ENCODE peak calls at places on chromosomes 1 and 21, in five cellular contexts. One of them, this sample, is unnamed.

GRCh38 chr1:57517587-57518397 is 93.9 kb upstream of the DAB1 start:
- DNase-seq in NCI-H2081: no peak
- DNase-seq in stimulated activated CD4-positive, alpha-beta T cell treated with anti-CD3 and anti-CD28 coated beads, TNF-alpha, amount 100 ng/mL, for 24 hours: no peak
- DNase-seq in iPS-NIHi11: no peak
- DNase-seq in kidney epithelial cell: no peak
- DNase-seq in this sample: no peak

GRCh38 chr1:118151312-118151937 is 33.6 kb downstream of the SPAG17 start:
- DNase-seq in NCI-H2081: peak; percentile 18
- DNase-seq in stimulated activated CD4-positive, alpha-beta T cell treated with anti-CD3 and anti-CD28 coated beads, TNF-alpha, amount 100 ng/mL, for 24 hours: peak; percentile 14
- DNase-seq in iPS-NIHi11: peak; percentile 49
- DNase-seq in kidney epithelial cell: peak; percentile 19
- DNase-seq in this sample: peak; percentile 64

GRCh38 chr1:82225407-82226197 is 424.9 kb downstream of the ADGRL2 start:
- DNase-seq in NCI-H2081: no peak
- DNase-seq in stimulated activated CD4-positive, alpha-beta T cell treated with anti-CD3 and anti-CD28 coated beads, TNF-alpha, amount 100 ng/mL, for 24 hours: no peak
- DNase-seq in iPS-NIHi11: no peak
- DNase-seq in kidney epithelial cell: no peak
- DNase-seq in this sample: peak; percentile 27

GRCh38 chr1:98429851-98430496 is 231.5 kb upstream of the SNX7 start:
- DNase-seq in NCI-H2081: peak; percentile 67
- DNase-seq in stimulated activated CD4-positive, alpha-beta T cell treated with anti-CD3 and anti-CD28 coated beads, TNF-alpha, amount 100 ng/mL, for 24 hours: no peak
- DNase-seq in iPS-NIHi11: peak; percentile 41
- DNase-seq in kidney epithelial cell: no peak
- DNase-seq in this sample: no peak

GRCh38 chr1:19163261-19163660 is 46.8 kb downstream of the UBR4 start:
- DNase-seq in NCI-H2081: no peak
- DNase-seq in stimulated activated CD4-positive, alpha-beta T cell treated with anti-CD3 and anti-CD28 coated beads, TNF-alpha, amount 100 ng/mL, for 24 hours: no peak
- DNase-seq in iPS-NIHi11: no peak
- DNase-seq in kidney epithelial cell: no peak
- DNase-seq in this sample: peak; percentile 75

GRCh38 chr1:223712184-223712855 is at the start of gene CAPN2:
- DNase-seq in NCI-H2081: peak; percentile 76
- DNase-seq in stimulated activated CD4-positive, alpha-beta T cell treated with anti-CD3 and anti-CD28 coated beads, TNF-alpha, amount 100 ng/mL, for 24 hours: peak; percentile 53
- DNase-seq in iPS-NIHi11: peak; percentile 94
- DNase-seq in kidney epithelial cell: no peak
- DNase-seq in this sample: peak; percentile 92

GRCh38 chr21:37758997-37759396 is 157.3 kb downstream of the KCNJ6 start:
- DNase-seq in NCI-H2081: peak; percentile 16
- DNase-seq in stimulated activated CD4-positive, alpha-beta T cell treated with anti-CD3 and anti-CD28 coated beads, TNF-alpha, amount 100 ng/mL, for 24 hours: peak; percentile 7
- DNase-seq in iPS-NIHi11: peak; percentile 83
- DNase-seq in kidney epithelial cell: no peak
- DNase-seq in this sample: peak; percentile 54

GRCh38 chr1:170725326-170725725 is 61.4 kb downstream of the PRRX1 start:
- DNase-seq in NCI-H2081: no peak
- DNase-seq in stimulated activated CD4-positive, alpha-beta T cell treated with anti-CD3 and anti-CD28 coated beads, TNF-alpha, amount 100 ng/mL, for 24 hours: no peak
- DNase-seq in iPS-NIHi11: no peak
- DNase-seq in kidney epithelial cell: no peak
- DNase-seq in this sample: no peak

GRCh38 chr1:116667577-116668105 is at the start of gene IGSF3:
- DNase-seq in NCI-H2081: peak; percentile 60
- DNase-seq in stimulated activated CD4-positive, alpha-beta T cell treated with anti-CD3 and anti-CD28 coated beads, TNF-alpha, amount 100 ng/mL, for 24 hours: peak; percentile 69
- DNase-seq in iPS-NIHi11: peak; percentile 95
- DNase-seq in kidney epithelial cell: no peak
- DNase-seq in this sample: peak; percentile 19

GRCh38 chr1:231187556-231187955 is 25.7 kb downstream of the TRIM67 start:
- DNase-seq in NCI-H2081: no peak
- DNase-seq in stimulated activated CD4-positive, alpha-beta T cell treated with anti-CD3 and anti-CD28 coated beads, TNF-alpha, amount 100 ng/mL, for 24 hours: no peak
- DNase-seq in iPS-NIHi11: no peak
- DNase-seq in kidney epithelial cell: no peak
- DNase-seq in this sample: no peak